ENCODE peak calls at places on chromosomes 12 and 14, in four cellular contexts. One of them, this sample, is unnamed.

GRCh38 chr12:13203028-13203922 is 6.7 kb downstream of the EMP1 start:
- DNase-seq in CD8-positive, alpha-beta T cell: no peak
- DNase-seq in astrocyte: no peak
- DNase-seq in pancreas: no peak
- DNase-seq in this sample: no peak

GRCh38 chr12:69107541-69107940 is 131.8 kb upstream of the CPSF6 start:
- DNase-seq in pancreas: no peak
- DNase-seq in astrocyte: no peak
- DNase-seq in CD8-positive, alpha-beta T cell: no peak
- DNase-seq in this sample: no peak

GRCh38 chr12:27289414-27289813 is 43.2 kb upstream of the BMAL2 start:
- DNase-seq in pancreas: no peak
- DNase-seq in astrocyte: peak
- DNase-seq in CD8-positive, alpha-beta T cell: no peak
- DNase-seq in this sample: no peak

GRCh38 chr12:32558941-32559340 is 120.2 kb upstream of the DNM1L start:
- DNase-seq in astrocyte: no peak
- DNase-seq in CD8-positive, alpha-beta T cell: no peak
- DNase-seq in pancreas: no peak
- DNase-seq in this sample: peak

GRCh38 chr14:24251880-24252288 is 9.5 kb upstream of the TINF2 start:
- DNase-seq in pancreas: no peak
- DNase-seq in CD8-positive, alpha-beta T cell: no peak
- DNase-seq in astrocyte: peak
- DNase-seq in this sample: no peak

GRCh38 chr12:78328524-78328923 is 497.8 kb downstream of the NAV3 start:
- DNase-seq in pancreas: no peak
- DNase-seq in astrocyte: no peak
- DNase-seq in CD8-positive, alpha-beta T cell: no peak
- DNase-seq in this sample: no peak

GRCh38 chr12:21627924-21628323 is 23.3 kb upstream of the GYS2 start:
- DNase-seq in pancreas: peak
- DNase-seq in astrocyte: no peak
- DNase-seq in CD8-positive, alpha-beta T cell: no peak
- DNase-seq in this sample: no peak

GRCh38 chr12:114339626-114340025 is 66.3 kb downstream of the TBX5 start:
- DNase-seq in pancreas: no peak
- DNase-seq in astrocyte: peak
- DNase-seq in CD8-positive, alpha-beta T cell: no peak
- DNase-seq in this sample: no peak

GRCh38 chr12:31041033-31041564 is 32.6 kb upstream of the DDX11 start:
- DNase-seq in pancreas: no peak
- DNase-seq in astrocyte: no peak
- DNase-seq in CD8-positive, alpha-beta T cell: no peak
- DNase-seq in this sample: no peak

GRCh38 chr12:66693901-66694513 is 15.1 kb upstream of the GRIP1 start:
- DNase-seq in CD8-positive, alpha-beta T cell: no peak
- DNase-seq in astrocyte: peak
- DNase-seq in pancreas: no peak
- DNase-seq in this sample: peak

GRCh38 chr14:32513571-32514009 is 184.5 kb downstream of the AKAP6 start:
- DNase-seq in astrocyte: no peak
- DNase-seq in pancreas: no peak
- DNase-seq in CD8-positive, alpha-beta T cell: no peak
- DNase-seq in this sample: no peak
- TF ChIP-seq CTCF in astrocyte: peak
- TF ChIP-seq CTCF in pancreas: peak
- TF ChIP-seq CTCF in CD8-positive, alpha-beta T cell: peak
- TF ChIP-seq CTCF in this sample: peak

GRCh38 chr12:52207106-52207505 is 15.3 kb upstream of the KRT80 start:
- DNase-seq in CD8-positive, alpha-beta T cell: no peak
- DNase-seq in astrocyte: no peak
- DNase-seq in pancreas: no peak
- DNase-seq in this sample: no peak
- TF ChIP-seq CTCF in CD8-positive, alpha-beta T cell: no peak
- TF ChIP-seq CTCF in astrocyte: no peak
- TF ChIP-seq CTCF in pancreas: no peak
- TF ChIP-seq CTCF in this sample: no peak

DNA sequence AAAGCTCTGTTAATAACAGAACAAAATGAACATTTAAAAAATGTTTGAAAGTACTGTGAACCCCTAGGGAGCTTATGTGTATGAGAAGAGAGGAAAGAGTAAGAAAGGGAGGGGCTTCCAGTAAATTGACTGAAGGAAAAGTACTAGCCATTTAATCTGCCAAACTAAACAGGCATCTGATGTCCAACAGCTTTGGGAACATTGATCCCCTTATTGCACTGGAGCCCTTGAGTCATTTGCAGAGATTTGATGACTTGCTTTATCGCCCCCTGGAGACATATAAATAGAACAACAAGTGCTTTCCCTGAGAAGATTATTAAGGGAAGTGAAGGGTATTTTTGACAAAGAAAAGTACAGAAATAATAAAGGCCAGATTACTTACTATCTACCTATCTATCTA is 319.3 kb upstream of the NOVA1 start:
- DNase-seq in CD8-positive, alpha-beta T cell: no peak
- DNase-seq in pancreas: no peak
- DNase-seq in astrocyte: peak
- DNase-seq in this sample: no peak
- TF ChIP-seq CTCF in CD8-positive, alpha-beta T cell: no peak
- TF ChIP-seq CTCF in pancreas: peak
- TF ChIP-seq CTCF in astrocyte: peak
- TF ChIP-seq CTCF in this sample: no peak

GRCh38 chr12:103626498-103626897 is 39.4 kb downstream of the STAB2 start:
- DNase-seq in CD8-positive, alpha-beta T cell: no peak
- DNase-seq in astrocyte: no peak
- DNase-seq in pancreas: no peak
- DNase-seq in this sample: no peak
- TF ChIP-seq CTCF in CD8-positive, alpha-beta T cell: no peak
- TF ChIP-seq CTCF in astrocyte: peak
- TF ChIP-seq CTCF in pancreas: peak
- TF ChIP-seq CTCF in this sample: no peak

GRCh38 chr12:28963554-28963953 is 185.5 kb upstream of the FAR2 start:
- DNase-seq in pancreas: no peak
- DNase-seq in CD8-positive, alpha-beta T cell: no peak
- DNase-seq in astrocyte: peak
- DNase-seq in this sample: no peak
- TF ChIP-seq CTCF in pancreas: no peak
- TF ChIP-seq CTCF in CD8-positive, alpha-beta T cell: no peak
- TF ChIP-seq CTCF in astrocyte: peak
- TF ChIP-seq CTCF in this sample: no peak

GRCh38 chr12:132719954-132720324 is 9.3 kb downstream of the PGAM5 start:
- DNase-seq in pancreas: no peak
- DNase-seq in CD8-positive, alpha-beta T cell: no peak
- DNase-seq in astrocyte: no peak
- DNase-seq in this sample: peak

GRCh38 chr12:132719141-132719953 is 8.7 kb downstream of the PGAM5 start:
- DNase-seq in astrocyte: no peak
- DNase-seq in CD8-positive, alpha-beta T cell: no peak
- DNase-seq in pancreas: no peak
- DNase-seq in this sample: no peak

GRCh38 chr12:132723015-132723763 is 12.5 kb downstream of the PGAM5 start:
- DNase-seq in pancreas: no peak
- DNase-seq in CD8-positive, alpha-beta T cell: no peak
- DNase-seq in astrocyte: peak
- DNase-seq in this sample: peak

GRCh38 chr12:132718644-132719043 is 8.0 kb downstream of the PGAM5 start:
- DNase-seq in CD8-positive, alpha-beta T cell: no peak
- DNase-seq in astrocyte: no peak
- DNase-seq in pancreas: no peak
- DNase-seq in this sample: no peak

GRCh38 chr12:132720606-132721005 is 10.0 kb downstream of the PGAM5 start:
- DNase-seq in pancreas: no peak
- DNase-seq in astrocyte: no peak
- DNase-seq in CD8-positive, alpha-beta T cell: no peak
- DNase-seq in this sample: no peak
- TF ChIP-seq CTCF in pancreas: no peak
- TF ChIP-seq CTCF in astrocyte: no peak
- TF ChIP-seq CTCF in CD8-positive, alpha-beta T cell: no peak
- TF ChIP-seq CTCF in this sample: no peak

DNA sequence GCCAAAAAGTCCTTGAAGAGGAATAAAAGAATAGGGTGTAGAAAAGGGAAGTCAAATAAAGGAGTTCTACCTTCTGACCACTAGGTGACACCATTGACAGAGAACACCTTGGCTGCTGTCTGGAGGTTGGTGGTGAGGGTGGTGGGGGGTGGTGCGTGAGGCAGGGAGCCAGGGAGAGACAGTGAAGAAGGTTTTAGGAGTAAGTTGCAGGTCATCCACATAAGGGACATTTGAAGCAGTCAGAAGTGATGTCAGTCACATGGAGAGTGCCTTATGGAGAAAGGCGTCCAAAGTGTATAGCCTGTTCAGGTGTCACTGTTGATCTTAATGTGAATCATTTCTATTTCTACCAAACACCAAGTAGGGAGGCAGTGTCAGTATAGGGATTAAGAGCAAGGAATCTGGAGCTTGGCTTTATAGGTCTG is 279.3 kb upstream of the DDHD1 start:
- DNase-seq in pancreas: no peak
- DNase-seq in astrocyte: peak
- DNase-seq in CD8-positive, alpha-beta T cell: no peak
- DNase-seq in this sample: no peak
- TF ChIP-seq CTCF in pancreas: peak
- TF ChIP-seq CTCF in astrocyte: peak
- TF ChIP-seq CTCF in CD8-positive, alpha-beta T cell: peak
- TF ChIP-seq CTCF in this sample: peak

This sample was measured in B cell.